ENCODE peak calls at places on chromosome 5, in four cellular contexts. One of them, this sample, is unnamed.

GRCh38 chr5:138661991-138662434 is 86.8 kb upstream of the HSPA9 start:
- DNase-seq in HL-60: no peak
- DNase-seq in body of pancreas: no peak
- DNase-seq in DND-41: no peak
- DNase-seq in this sample: no peak

GRCh38 chr5:139845846-139846681 is 50.5 kb downstream of the PSD2 start:
- DNase-seq in HL-60: no peak
- DNase-seq in body of pancreas: peak; percentile 57
- DNase-seq in DND-41: no peak
- DNase-seq in this sample: no peak

GRCh38 chr5:154117930-154118329 is 72.6 kb upstream of the GALNT10 start:
- DNase-seq in HL-60: no peak
- DNase-seq in body of pancreas: no peak
- DNase-seq in DND-41: no peak
- DNase-seq in this sample: no peak

GRCh38 chr5:33120671-33121070 is 320.1 kb upstream of the TARS1 start:
- DNase-seq in HL-60: no peak
- DNase-seq in body of pancreas: no peak
- DNase-seq in DND-41: no peak
- DNase-seq in this sample: no peak

GRCh38 chr5:154397652-154398406 is 48.0 kb upstream of the SAP30L start:
- DNase-seq in HL-60: no peak
- DNase-seq in body of pancreas: peak; percentile 66
- DNase-seq in DND-41: no peak
- DNase-seq in this sample: peak; percentile 43

GRCh38 chr5:56233230-56233629 is at the start of gene ANKRD55:
- DNase-seq in HL-60: no peak
- DNase-seq in body of pancreas: no peak
- DNase-seq in DND-41: no peak
- DNase-seq in this sample: peak; percentile 7

GRCh38 chr5:423233-423565 is 19.8 kb upstream of the EXOC3 start:
- DNase-seq in HL-60: no peak
- DNase-seq in body of pancreas: no peak
- DNase-seq in DND-41: no peak
- DNase-seq in this sample: no peak

GRCh38 chr5:81542242-81542641 is 148.3 kb upstream of the ACOT12 start:
- DNase-seq in HL-60: no peak
- DNase-seq in body of pancreas: no peak
- DNase-seq in DND-41: no peak
- DNase-seq in this sample: no peak

GRCh38 chr5:1125030-1125357 is 13.1 kb upstream of the SLC12A7 start:
- DNase-seq in HL-60: no peak
- DNase-seq in body of pancreas: peak; percentile 72
- DNase-seq in DND-41: no peak
- DNase-seq in this sample: no peak

GRCh38 chr5:136012041-136012804 is 16.6 kb upstream of the TGFBI start:
- DNase-seq in HL-60: peak; percentile 10
- DNase-seq in body of pancreas: no peak
- DNase-seq in DND-41: no peak
- DNase-seq in this sample: no peak

DNA sequence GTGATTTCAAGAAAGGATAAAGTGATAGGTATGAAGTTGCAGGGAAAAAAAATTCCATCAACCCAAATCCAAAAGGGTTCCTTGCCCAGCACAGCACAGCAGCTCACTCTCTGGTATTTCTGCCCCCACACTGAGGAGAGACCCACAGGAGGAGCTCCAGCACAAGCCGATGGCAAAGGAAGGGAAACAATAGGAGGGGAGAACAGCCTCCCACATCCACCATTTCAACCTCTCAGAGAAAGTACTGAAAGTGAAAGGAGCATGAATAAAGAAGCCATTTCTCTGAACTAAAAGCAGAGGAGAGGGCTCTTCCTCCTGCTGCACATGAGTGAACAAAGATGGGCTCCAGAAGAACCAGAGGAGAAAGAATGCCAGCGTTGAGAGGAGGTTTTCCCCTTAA is 54.9 kb upstream of the ZSWIM6 start:
- DNase-seq in HL-60: no peak
- DNase-seq in body of pancreas: no peak
- DNase-seq in DND-41: no peak
- DNase-seq in this sample: no peak
- H3K27ac ChIP-seq in HL-60: no peak overlapping the region
- H3K27ac ChIP-seq in body of pancreas: no peak overlapping the region
- H3K27ac ChIP-seq in DND-41: no peak overlapping the region
- H3K27ac ChIP-seq in this sample: no peak overlapping the region

GRCh38 chr5:168830833-168831232 is 251.7 kb upstream of the PANK3 start:
- DNase-seq in HL-60: no peak
- DNase-seq in body of pancreas: no peak
- DNase-seq in DND-41: no peak
- DNase-seq in this sample: no peak

GRCh38 chr5:168831438-168831837 is 252.3 kb upstream of the PANK3 start:
- DNase-seq in HL-60: no peak
- DNase-seq in body of pancreas: no peak
- DNase-seq in DND-41: no peak
- DNase-seq in this sample: no peak

GRCh38 chr5:168829044-168829443 is 249.9 kb upstream of the PANK3 start:
- DNase-seq in HL-60: no peak
- DNase-seq in body of pancreas: no peak
- DNase-seq in DND-41: no peak
- DNase-seq in this sample: no peak

GRCh38 chr5:168827636-168828035 is 248.5 kb upstream of the PANK3 start:
- DNase-seq in HL-60: no peak
- DNase-seq in body of pancreas: no peak
- DNase-seq in DND-41: no peak
- DNase-seq in this sample: no peak

GRCh38 chr5:168829922-168830417 is 250.8 kb upstream of the PANK3 start:
- DNase-seq in HL-60: no peak
- DNase-seq in body of pancreas: no peak
- DNase-seq in DND-41: no peak
- DNase-seq in this sample: no peak
- TF ChIP-seq CTCF in HL-60: no peak
- TF ChIP-seq CTCF in body of pancreas: no peak
- TF ChIP-seq CTCF in DND-41: no peak
- TF ChIP-seq CTCF in this sample: no peak

DNA sequence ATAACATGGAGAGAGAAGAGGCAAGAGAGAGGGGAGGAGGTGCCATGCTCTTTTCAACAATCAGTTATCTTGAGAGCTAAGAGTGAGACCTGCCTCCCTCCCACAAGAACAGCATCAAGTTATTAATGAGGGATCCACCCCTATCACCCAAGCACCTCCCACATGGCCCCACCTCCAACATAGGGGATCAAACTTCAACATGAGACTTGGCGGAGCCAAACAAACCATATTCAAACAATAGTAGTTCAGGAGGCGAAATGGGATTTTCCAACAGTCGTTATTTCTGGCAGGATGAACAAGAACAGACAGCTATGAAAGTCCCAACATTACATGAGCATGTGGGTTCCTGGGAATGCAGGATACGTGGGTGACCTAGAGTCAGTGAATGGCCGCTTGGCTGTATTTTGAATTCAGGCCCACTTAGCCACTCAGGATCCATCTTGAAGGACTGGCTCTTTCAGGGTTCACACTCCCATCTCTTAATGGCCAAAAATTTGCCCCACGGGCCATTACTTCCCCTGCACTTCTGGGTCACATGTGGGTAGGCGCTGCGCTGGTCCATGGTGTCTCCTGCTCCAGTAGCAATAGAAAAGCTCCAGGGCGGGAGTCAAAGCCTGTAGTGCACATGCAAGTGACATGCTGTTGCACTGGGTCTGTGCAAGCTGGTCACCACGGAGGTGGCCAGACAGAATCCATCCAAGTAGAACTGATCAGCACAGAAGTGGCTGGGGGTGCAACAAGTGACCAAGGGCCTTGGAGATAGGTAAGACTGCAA is 7.1 kb upstream of the FAF2 start:
- DNase-seq in HL-60: no peak
- DNase-seq in body of pancreas: no peak
- DNase-seq in DND-41: no peak
- DNase-seq in this sample: no peak
- H3K4me3 ChIP-seq in HL-60: no peak overlapping the region
- H3K4me3 ChIP-seq in body of pancreas: no peak overlapping the region
- H3K4me3 ChIP-seq in DND-41: no peak overlapping the region
- H3K4me3 ChIP-seq in this sample: no peak overlapping the region

GRCh38 chr5:148428825-148429224 is 45.1 kb downstream of the FBXO38 start:
- DNase-seq in HL-60: no peak
- DNase-seq in body of pancreas: no peak
- DNase-seq in DND-41: no peak
- DNase-seq in this sample: no peak
- H3K27ac ChIP-seq in HL-60: no peak overlapping the region
- H3K27ac ChIP-seq in body of pancreas: no peak overlapping the region
- H3K27ac ChIP-seq in DND-41: no peak overlapping the region
- H3K27ac ChIP-seq in this sample: no peak overlapping the region

GRCh38 chr5:57488308-57488955 is 5.8 kb upstream of the ACTBL2 start:
- DNase-seq in HL-60: no peak
- DNase-seq in body of pancreas: no peak
- DNase-seq in DND-41: no peak
- DNase-seq in this sample: no peak
- TF ChIP-seq CTCF in HL-60: no peak
- TF ChIP-seq CTCF in body of pancreas: no peak
- TF ChIP-seq CTCF in DND-41: no peak
- TF ChIP-seq CTCF in this sample: no peak